ENCODE peak calls at places on chromosome 20, in six cellular contexts. One of them, this sample, is unnamed.
A peak's percentile ranks its signal among the peaks of the same experiment; 100 is the strongest.

GRCh38 chr20:13567663-13568062 is 71.1 kb downstream of the TASP1 start:
- DNase-seq in HepG2: no peak
- DNase-seq in IMR-90: no peak
- DNase-seq in A549: no peak
- DNase-seq in GM12878: no peak
- DNase-seq in K562: no peak
- DNase-seq in this sample: no peak

GRCh38 chr20:15379897-15380296 is 1042.5 kb upstream of the FLRT3 start:
- DNase-seq in A549: no peak
- DNase-seq in HepG2: no peak
- DNase-seq in IMR-90: no peak
- DNase-seq in GM12878: no peak
- DNase-seq in K562: no peak
- DNase-seq in this sample: no peak

GRCh38 chr20:33602826-33603590 is 59.1 kb upstream of the C20orf144 start:
- DNase-seq in IMR-90: peak; percentile 50
- DNase-seq in GM12878: peak; percentile 34
- DNase-seq in HepG2: peak; percentile 76
- DNase-seq in K562: no peak
- DNase-seq in A549: no peak
- DNase-seq in this sample: no peak

GRCh38 chr20:16573011-16573965 is at the start of gene KIF16B:
- DNase-seq in A549: peak; percentile 85
- DNase-seq in K562: peak; percentile 83
- DNase-seq in GM12878: peak; percentile 53
- DNase-seq in IMR-90: peak; percentile 76
- DNase-seq in HepG2: peak; percentile 94
- DNase-seq in this sample: peak; percentile 85

GRCh38 chr20:53390780-53391179 is 202.9 kb downstream of the ZNF217 start:
- DNase-seq in GM12878: no peak
- DNase-seq in A549: no peak
- DNase-seq in HepG2: no peak
- DNase-seq in IMR-90: no peak
- DNase-seq in K562: no peak
- DNase-seq in this sample: no peak

GRCh38 chr20:25750220-25750764 is 53.6 kb upstream of the ZNF337 start:
- DNase-seq in GM12878: no peak
- DNase-seq in A549: no peak
- DNase-seq in HepG2: no peak
- DNase-seq in IMR-90: no peak
- DNase-seq in K562: no peak
- DNase-seq in this sample: no peak

GRCh38 chr20:50528804-50529351 is 18.7 kb downstream of the PTPN1 start:
- DNase-seq in A549: no peak
- DNase-seq in K562: no peak
- DNase-seq in IMR-90: peak; percentile 39
- DNase-seq in HepG2: no peak
- DNase-seq in GM12878: no peak
- DNase-seq in this sample: no peak

GRCh38 chr20:46013826-46014516 is 5.3 kb downstream of the MMP9 start:
- DNase-seq in A549: peak; percentile 68
- DNase-seq in GM12878: no peak
- DNase-seq in IMR-90: peak; percentile 32
- DNase-seq in HepG2: peak; percentile 47
- DNase-seq in K562: peak; percentile 79
- DNase-seq in this sample: peak; percentile 77

GRCh38 chr20:38927902-38928578 is 1.8 kb downstream of the FAM83D start:
- DNase-seq in GM12878: no peak
- DNase-seq in K562: no peak
- DNase-seq in A549: no peak
- DNase-seq in HepG2: no peak
- DNase-seq in IMR-90: no peak
- DNase-seq in this sample: no peak

GRCh38 chr20:5513975-5514516 is 197.3 kb upstream of the PROKR2 start:
- DNase-seq in HepG2: peak; percentile 99
- DNase-seq in K562: no peak
- DNase-seq in A549: peak; percentile 84
- DNase-seq in IMR-90: peak; percentile 49
- DNase-seq in GM12878: no peak
- DNase-seq in this sample: no peak

GRCh38 chr20:9160760-9161159 is 91.9 kb downstream of the PLCB4 start:
- DNase-seq in GM12878: no peak
- DNase-seq in IMR-90: no peak
- DNase-seq in HepG2: no peak
- DNase-seq in K562: no peak
- DNase-seq in A549: no peak
- DNase-seq in this sample: no peak

GRCh38 chr20:62824476-62825287 is 7.8 kb downstream of the COL9A3 start:
- DNase-seq in HepG2: peak; percentile 62
- DNase-seq in GM12878: no peak
- DNase-seq in IMR-90: no peak
- DNase-seq in K562: peak; percentile 77
- DNase-seq in A549: no peak
- DNase-seq in this sample: peak; percentile 68

GRCh38 chr20:59222239-59222981 is 58.8 kb downstream of the ZNF831 start:
- DNase-seq in K562: peak; percentile 86
- DNase-seq in IMR-90: peak; percentile 66
- DNase-seq in HepG2: peak; percentile 55
- DNase-seq in A549: peak; percentile 77
- DNase-seq in GM12878: peak; percentile 1
- DNase-seq in this sample: peak; percentile 84

GRCh38 chr20:48750941-48751620 is 76.7 kb downstream of the PREX1 start:
- DNase-seq in A549: no peak
- DNase-seq in K562: no peak
- DNase-seq in IMR-90: no peak
- DNase-seq in HepG2: no peak
- DNase-seq in GM12878: no peak
- DNase-seq in this sample: no peak

GRCh38 chr20:52349806-52350205 is 158.2 kb upstream of the ZFP64 start:
- DNase-seq in GM12878: no peak
- DNase-seq in K562: no peak
- DNase-seq in IMR-90: no peak
- DNase-seq in A549: no peak
- DNase-seq in HepG2: no peak
- DNase-seq in this sample: no peak

GRCh38 chr20:10920396-10920795 is 246.6 kb upstream of the JAG1 start:
- DNase-seq in GM12878: no peak
- DNase-seq in IMR-90: no peak
- DNase-seq in HepG2: no peak
- DNase-seq in A549: no peak
- DNase-seq in K562: no peak
- DNase-seq in this sample: no peak

GRCh38 chr20:8447262-8448120 is 315.4 kb downstream of the PLCB1 start:
- DNase-seq in GM12878: no peak
- DNase-seq in IMR-90: no peak
- DNase-seq in A549: no peak
- DNase-seq in HepG2: peak; percentile 71
- DNase-seq in K562: no peak
- DNase-seq in this sample: no peak

GRCh38 chr20:17651761-17652388 is 30.2 kb downstream of the RRBP1 start:
- DNase-seq in A549: no peak
- DNase-seq in GM12878: no peak
- DNase-seq in K562: no peak
- DNase-seq in IMR-90: no peak
- DNase-seq in HepG2: no peak
- DNase-seq in this sample: no peak

GRCh38 chr20:62602550-62602949 is 39.8 kb upstream of the SLCO4A1 start:
- DNase-seq in K562: peak; percentile 67
- DNase-seq in A549: no peak
- DNase-seq in HepG2: no peak
- DNase-seq in IMR-90: no peak
- DNase-seq in GM12878: no peak
- DNase-seq in this sample: no peak

GRCh38 chr20:49552007-49552406 is 15.9 kb downstream of the PTGIS start:
- DNase-seq in A549: no peak
- DNase-seq in HepG2: no peak
- DNase-seq in K562: no peak
- DNase-seq in GM12878: no peak
- DNase-seq in IMR-90: no peak
- DNase-seq in this sample: no peak

GRCh38 chr20:57007171-57007540 is 259.3 kb downstream of the BMP7 start:
- DNase-seq in A549: no peak
- DNase-seq in IMR-90: no peak
- DNase-seq in K562: no peak
- DNase-seq in HepG2: no peak
- DNase-seq in GM12878: peak; percentile 40
- DNase-seq in this sample: no peak

GRCh38 chr20:57006411-57007170 is 259.9 kb downstream of the BMP7 start:
- DNase-seq in K562: no peak
- DNase-seq in IMR-90: no peak
- DNase-seq in A549: peak; percentile 31
- DNase-seq in HepG2: no peak
- DNase-seq in GM12878: peak; percentile 17
- DNase-seq in this sample: no peak

GRCh38 chr20:57009355-57009754 is 257.1 kb downstream of the BMP7 start:
- DNase-seq in HepG2: no peak
- DNase-seq in IMR-90: no peak
- DNase-seq in K562: no peak
- DNase-seq in GM12878: no peak
- DNase-seq in A549: no peak
- DNase-seq in this sample: no peak

GRCh38 chr20:57009775-57010174 is 256.7 kb downstream of the BMP7 start:
- DNase-seq in A549: no peak
- DNase-seq in HepG2: no peak
- DNase-seq in K562: no peak
- DNase-seq in GM12878: no peak
- DNase-seq in IMR-90: no peak
- DNase-seq in this sample: no peak

GRCh38 chr20:57008217-57008616 is 258.2 kb downstream of the BMP7 start:
- DNase-seq in K562: no peak
- DNase-seq in GM12878: no peak
- DNase-seq in A549: no peak
- DNase-seq in IMR-90: no peak
- DNase-seq in HepG2: no peak
- DNase-seq in this sample: no peak
- TF ChIP-seq BHLHE40 in K562: no peak
- TF ChIP-seq BHLHE40 in GM12878: no peak
- TF ChIP-seq BHLHE40 in A549: no peak
- TF ChIP-seq BHLHE40 in IMR-90: no peak
- TF ChIP-seq BHLHE40 in HepG2: no peak
- TF ChIP-seq BHLHE40 in this sample: no peak

GRCh38 chr20:12255571-12255970 is 337.9 kb downstream of the BTBD3 start:
- DNase-seq in HepG2: no peak
- DNase-seq in K562: no peak
- DNase-seq in IMR-90: no peak
- DNase-seq in GM12878: no peak
- DNase-seq in A549: no peak
- DNase-seq in this sample: no peak

DNA sequence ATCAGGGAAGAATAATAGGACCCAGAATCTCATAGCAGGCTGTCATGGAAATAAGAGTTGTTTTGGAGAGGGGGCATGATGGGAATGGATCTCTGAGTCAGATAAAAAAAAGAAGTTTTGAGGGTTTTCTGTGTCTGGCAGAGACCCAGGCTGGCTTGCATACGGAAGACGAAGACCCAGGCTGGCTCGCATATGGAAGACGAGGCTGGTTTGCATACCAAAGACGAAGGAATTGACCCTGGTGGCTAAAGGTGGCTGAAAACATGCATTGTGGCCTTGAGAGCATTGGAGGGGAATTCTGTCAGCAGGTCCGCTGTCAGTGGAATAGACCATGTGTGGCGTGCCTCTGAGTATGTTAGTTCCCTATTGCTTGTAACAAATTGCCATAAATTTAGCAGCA is 335.1 kb downstream of the BTBD3 start:
- DNase-seq in K562: no peak
- DNase-seq in GM12878: no peak
- DNase-seq in HepG2: no peak
- DNase-seq in A549: no peak
- DNase-seq in IMR-90: peak; percentile 0
- DNase-seq in this sample: no peak
- TF ChIP-seq BHLHE40 in K562: no peak
- TF ChIP-seq BHLHE40 in GM12878: no peak
- TF ChIP-seq BHLHE40 in HepG2: no peak
- TF ChIP-seq BHLHE40 in A549: no peak
- TF ChIP-seq BHLHE40 in IMR-90: no peak
- TF ChIP-seq BHLHE40 in this sample: no peak

GRCh38 chr20:24102290-24102689 is 113.7 kb upstream of the GGTLC1 start:
- DNase-seq in HepG2: peak; percentile 35
- DNase-seq in A549: peak; percentile 25
- DNase-seq in IMR-90: no peak
- DNase-seq in GM12878: no peak
- DNase-seq in K562: no peak
- DNase-seq in this sample: no peak
- TF ChIP-seq BHLHE40 in HepG2: no peak
- TF ChIP-seq BHLHE40 in A549: no peak
- TF ChIP-seq BHLHE40 in IMR-90: no peak
- TF ChIP-seq BHLHE40 in GM12878: no peak
- TF ChIP-seq BHLHE40 in K562: no peak
- TF ChIP-seq BHLHE40 in this sample: no peak

GRCh38 chr20:57868310-57868709 is 158.5 kb upstream of the PMEPA1 start:
- DNase-seq in HepG2: no peak
- DNase-seq in IMR-90: no peak
- DNase-seq in K562: no peak
- DNase-seq in A549: no peak
- DNase-seq in GM12878: no peak
- DNase-seq in this sample: no peak

GRCh38 chr20:57867807-57868206 is 158.0 kb upstream of the PMEPA1 start:
- DNase-seq in K562: no peak
- DNase-seq in IMR-90: no peak
- DNase-seq in HepG2: no peak
- DNase-seq in A549: no peak
- DNase-seq in GM12878: no peak
- DNase-seq in this sample: no peak

GRCh38 chr20:57867181-57867803 is 157.5 kb upstream of the PMEPA1 start:
- DNase-seq in GM12878: no peak
- DNase-seq in K562: no peak
- DNase-seq in IMR-90: no peak
- DNase-seq in A549: no peak
- DNase-seq in HepG2: no peak
- DNase-seq in this sample: no peak

GRCh38 chr20:57865266-57865665 is 155.5 kb upstream of the PMEPA1 start:
- DNase-seq in A549: no peak
- DNase-seq in GM12878: no peak
- DNase-seq in HepG2: no peak
- DNase-seq in K562: no peak
- DNase-seq in IMR-90: no peak
- DNase-seq in this sample: no peak

DNA sequence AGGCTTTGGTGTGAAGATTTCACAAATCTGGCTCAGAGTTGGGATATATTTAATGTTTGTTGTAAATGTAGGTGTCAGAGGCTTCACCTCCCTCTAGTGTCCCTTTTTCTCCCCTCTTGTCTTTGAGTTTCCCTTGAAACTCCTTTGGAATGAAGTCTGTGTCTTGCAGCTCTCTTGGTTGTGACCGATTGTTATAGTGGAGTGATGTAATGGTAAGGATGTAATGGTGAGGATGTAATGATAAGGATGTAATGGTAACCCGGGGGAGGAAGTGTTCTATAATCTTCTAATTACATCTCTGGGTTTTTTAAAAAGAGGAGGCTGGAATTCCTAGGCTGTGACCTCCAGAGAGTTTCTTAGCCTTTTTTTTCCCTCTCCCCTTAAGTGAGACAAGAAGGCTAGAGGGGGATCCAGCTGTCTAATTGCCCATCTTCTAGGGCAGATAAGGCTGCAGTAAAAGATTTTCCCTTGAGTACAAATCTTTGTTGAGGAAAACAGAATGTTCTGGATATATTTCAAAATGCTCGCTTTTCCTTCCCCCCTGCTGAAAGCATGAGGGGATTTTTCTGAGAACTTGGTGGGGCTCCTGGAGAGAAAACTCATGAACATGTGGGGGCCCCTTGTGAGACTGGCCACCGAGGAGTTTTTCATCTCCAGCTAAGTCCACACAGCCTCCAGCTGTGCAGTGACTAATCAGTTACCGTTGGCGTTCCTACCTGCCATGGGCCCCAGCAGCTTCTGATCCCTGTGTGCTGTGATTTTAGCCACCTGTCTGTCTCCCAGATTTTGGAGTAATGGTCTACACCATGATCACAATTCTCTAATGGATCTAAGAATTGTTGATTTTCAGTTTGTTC is 156.7 kb upstream of the PMEPA1 start:
- DNase-seq in HepG2: no peak
- DNase-seq in IMR-90: no peak
- DNase-seq in K562: no peak
- DNase-seq in A549: peak; percentile 12
- DNase-seq in GM12878: no peak
- DNase-seq in this sample: no peak
- TF ChIP-seq BHLHE40 in HepG2: no peak
- TF ChIP-seq BHLHE40 in IMR-90: no peak
- TF ChIP-seq BHLHE40 in K562: no peak
- TF ChIP-seq BHLHE40 in A549: no peak
- TF ChIP-seq BHLHE40 in GM12878: no peak
- TF ChIP-seq BHLHE40 in this sample: no peak

This sample was measured in HEK293T.